ENCODE peak calls at places on chromosome 22, in four cellular contexts. V, S, N and O are unnamed samples.

GRCh38 chr22:31891366-31892079 is 52.8 kb upstream of the YWHAH start:
- DNase-seq in N (no peak), V (no peak), S (no peak), O (no peak)

GRCh38 chr22:37842015-37842793 is 1.9 kb downstream of the ANKRD54 start:
- DNase-seq in V (no peak), S (no peak), N (no peak), O (no peak)

GRCh38 chr22:22687638-22688500 is 43.5 kb downstream of the GGTLC2 start:
- DNase-seq in V (no peak), N (no peak), S (peak; percentile 33), O (peak; percentile 67)

GRCh38 chr22:42994917-42995562 is 19.9 kb downstream of the PACSIN2 start:
- DNase-seq in N (no peak), S (peak; percentile 78), V (no peak), O (peak; percentile 66)

GRCh38 chr22:37198290-37199102 is 10.4 kb upstream of the C1QTNF6 start:
- DNase-seq in V (peak; percentile 92), N (peak; percentile 57), S (no peak), O (peak; percentile 71)

GRCh38 chr22:44570476-44571445 is 72.7 kb upstream of the RTL6 start:
- DNase-seq in N (no peak), V (peak; percentile 60), S (no peak), O (no peak)

GRCh38 chr22:44371741-44372525 is 59.2 kb upstream of the SHISAL1 start:
- DNase-seq in S (no peak), N (no peak), V (no peak), O (no peak)

GRCh38 chr22:47171441-47172221 is 409.2 kb downstream of the TBC1D22A start:
- DNase-seq in V (peak; percentile 62), S (no peak), N (no peak), O (no peak)

GRCh38 chr22:44522526-44523170 is 24.6 kb upstream of the RTL6 start:
- DNase-seq in V (no peak), N (no peak), S (no peak), O (no peak)

GRCh38 chr22:30424471-30425326 is 869 bp upstream of the MTFP1 start:
- DNase-seq in N (no peak), V (no peak), S (no peak), O (no peak)

GRCh38 chr22:48724899-48725298 is 1102.8 kb downstream of the BRD1 start:
- DNase-seq in S (no peak), V (no peak), N (no peak), O (no peak)

GRCh38 chr22:38016182-38017078 is 32.1 kb upstream of the SOX10 start:
- DNase-seq in N (no peak), S (no peak), V (no peak), O (peak; percentile 74)

DNA sequence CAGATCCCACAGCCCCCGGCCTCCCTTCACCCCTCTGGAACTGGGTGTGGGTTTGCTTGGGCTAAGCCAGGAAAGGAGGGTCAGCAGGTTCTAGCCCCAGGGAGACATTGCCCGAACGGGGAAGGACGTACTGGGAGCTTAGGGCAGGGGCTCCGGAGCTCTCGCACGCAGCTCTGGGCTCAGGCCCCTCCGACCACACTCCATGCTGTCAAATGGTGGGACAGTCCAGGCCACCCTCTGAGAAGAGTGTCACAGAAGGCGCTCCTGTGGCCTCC is 13.3 kb upstream of the TEF start:
- DNase-seq in N (no peak), S (no peak), V (no peak), O (no peak)
- H3K4me3 ChIP-seq in N (no peak overlapping the region), S (no peak overlapping the region), V (peak overlapping the region; percentile 51), O (no peak overlapping the region)

DNA sequence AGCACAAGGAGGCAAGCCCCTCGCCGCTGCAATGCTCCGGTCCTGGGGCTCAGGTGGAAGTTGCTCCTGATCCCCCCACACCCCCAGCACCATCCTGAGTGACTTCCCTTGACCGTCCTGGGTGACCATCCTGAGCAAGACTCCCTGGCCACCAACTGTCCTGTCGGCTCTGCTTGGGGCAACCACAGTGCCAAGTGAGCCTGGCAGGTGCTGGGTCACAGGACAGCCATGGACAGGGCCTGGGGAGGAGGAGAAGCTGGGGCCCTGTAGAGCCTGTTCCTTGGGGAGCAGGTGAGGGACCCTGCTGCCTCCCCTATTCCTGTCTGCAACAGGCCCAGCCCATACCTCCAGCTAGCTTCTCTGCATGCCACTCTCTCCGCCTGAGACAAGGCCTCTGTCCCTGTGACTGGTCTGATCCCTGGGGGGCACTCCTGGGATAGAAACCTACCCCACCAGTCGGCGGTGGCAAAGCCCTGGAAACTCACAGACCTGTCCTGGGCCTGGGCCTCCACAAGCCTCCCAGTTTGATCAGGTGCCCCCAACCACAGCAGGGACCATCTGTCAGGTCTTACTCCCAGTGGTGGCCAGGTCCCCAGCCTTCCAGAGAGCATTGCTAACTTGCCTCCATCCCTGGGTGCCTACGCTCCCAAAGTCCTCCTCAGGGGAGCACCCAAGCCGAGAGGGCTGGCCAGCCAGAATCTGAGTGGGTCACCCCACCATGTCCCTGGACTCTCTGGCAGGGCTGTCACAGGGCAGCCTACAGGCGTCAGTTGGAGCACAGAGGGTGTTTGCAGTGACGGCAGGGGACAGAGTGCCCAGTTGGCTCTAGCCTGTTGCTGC is 68.7 kb upstream of the WNT7B start:
- DNase-seq in S (no peak), N (no peak), V (peak; percentile 82), O (no peak)
- TF ChIP-seq POLR2AphosphoS5 in S (no peak), N (no peak), V (no peak), O (no peak)

DNA sequence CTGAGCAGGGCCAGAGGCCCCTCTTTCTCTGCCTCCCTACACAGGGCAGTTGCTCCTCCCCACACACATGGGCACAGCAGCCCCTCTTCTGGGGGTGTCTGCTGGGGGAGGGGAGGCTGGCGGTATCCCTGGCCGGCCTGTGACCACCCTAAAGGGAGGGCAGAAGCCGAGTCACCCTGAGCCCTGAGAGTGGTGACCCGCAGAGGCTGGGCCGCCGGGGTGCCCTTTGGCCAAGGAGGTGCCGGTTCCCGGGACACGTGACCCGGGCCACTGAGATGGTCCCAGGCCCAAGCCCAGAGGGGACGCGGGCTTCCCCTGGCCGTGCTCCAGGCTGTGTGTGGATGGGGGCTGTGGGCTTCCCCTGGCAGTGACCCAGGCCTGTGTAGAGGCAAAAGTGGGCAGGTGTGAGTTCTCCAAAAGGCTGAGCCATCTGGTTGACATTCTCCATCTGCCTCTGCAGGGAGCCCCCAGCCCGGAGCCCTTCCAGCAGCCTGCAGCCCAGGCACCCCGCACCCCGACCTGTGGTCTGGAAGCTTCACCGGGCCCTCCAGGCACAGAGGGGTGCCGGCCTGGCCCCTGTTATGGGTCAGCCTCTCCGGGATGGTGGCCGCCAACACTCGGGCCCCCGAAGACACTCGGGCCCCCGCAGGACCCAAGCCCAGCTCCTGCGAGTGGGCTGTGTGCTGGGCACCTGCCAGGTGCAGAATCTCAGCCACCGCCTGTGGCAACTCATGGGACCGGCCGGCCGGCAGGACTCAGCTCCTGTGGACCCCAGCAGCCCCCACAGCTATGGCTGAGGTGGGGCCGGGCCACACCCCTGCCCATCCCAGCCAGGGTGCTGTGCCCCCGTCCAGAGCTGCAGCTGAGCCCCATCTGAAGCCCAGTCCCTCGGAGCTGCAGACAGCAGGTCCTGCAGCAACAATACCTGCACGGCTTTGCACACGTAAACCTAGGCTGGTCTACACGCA is 1.0 kb downstream of the ADM2 start:
- DNase-seq in S (no peak), V (no peak), N (no peak), O (no peak)
- H3K4me3 ChIP-seq in S (peak overlapping the region; percentile 57), V (peak overlapping the region; percentile 54), N (peak overlapping the region; percentile 76), O (no peak overlapping the region)

GRCh38 chr22:24951942-24952836 is at the start of gene KIAA1671:
- DNase-seq in V (peak; percentile 89), N (peak; percentile 53), S (no peak), O (peak; percentile 87)

GRCh38 chr22:24952837-24953293 is 349 bp downstream of the KIAA1671 start:
- DNase-seq in N (peak; percentile 31), S (no peak), V (no peak), O (peak; percentile 86)

GRCh38 chr22:24954114-24954463 is 1.6 kb downstream of the KIAA1671 start:
- DNase-seq in N (no peak), S (no peak), V (no peak), O (peak; percentile 22)

GRCh38 chr22:24954856-24955255 is 2.3 kb downstream of the KIAA1671 start:
- DNase-seq in N (no peak), S (no peak), V (no peak), O (no peak)

DNA sequence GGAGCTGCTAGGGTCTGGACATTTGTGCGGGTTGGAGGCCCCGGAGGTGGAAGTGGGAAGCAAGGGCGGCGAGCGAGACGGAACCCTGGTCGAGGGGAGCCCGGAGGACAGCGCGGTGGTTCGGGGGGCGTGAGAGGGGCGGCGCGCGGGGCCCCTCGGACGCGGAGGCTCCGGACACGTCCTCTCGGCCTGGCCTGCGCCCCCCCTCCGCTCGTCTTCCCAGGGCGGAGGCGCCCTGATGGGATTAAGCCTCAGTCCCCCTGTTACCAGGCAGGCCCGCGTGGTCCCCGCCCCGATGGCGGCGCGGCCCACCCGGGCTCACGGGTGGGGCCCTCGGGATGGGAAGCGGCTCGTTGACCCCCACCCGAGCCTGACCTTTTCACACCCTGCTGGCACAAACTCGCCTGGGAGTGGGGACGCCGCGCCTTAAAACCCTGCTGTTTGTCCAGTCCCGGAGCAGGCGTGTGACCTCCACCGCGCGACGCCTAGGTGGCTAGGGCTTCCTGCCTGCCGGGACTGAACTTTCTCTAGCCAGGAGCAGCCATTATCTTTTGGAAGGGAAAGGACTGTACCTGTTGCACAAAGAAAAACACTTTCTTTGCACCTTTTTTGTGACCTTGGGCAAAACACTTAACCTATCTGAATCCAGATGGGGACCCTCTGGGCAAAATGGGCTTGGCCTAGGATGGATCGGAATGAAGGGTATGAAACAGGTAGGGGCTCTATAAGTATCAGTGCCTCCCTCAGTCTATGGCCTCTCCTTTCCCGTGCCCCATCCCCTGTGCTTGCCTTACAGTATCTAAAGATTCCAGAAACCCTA is 988 bp downstream of the KIAA1671 start:
- DNase-seq in V (no peak), N (no peak), S (no peak), O (peak; percentile 27)
- TF ChIP-seq POLR2AphosphoS5 in V (no peak), N (no peak), S (no peak), O (peak; percentile 15)